ENCODE peak calls at places on chromosomes 4 and X, in nine cellular contexts. F, T, V, B, J, G, Z, C and I are unnamed samples.

GRCh38 chr4:98632258-98632657 is 26.2 kb downstream of the TSPAN5 start:
- DNase-seq in F (no peak), T (no peak), V (no peak), B (no peak), J (no peak), G (no peak), Z (no peak), C (no peak), I (no peak)

GRCh38 chr4:24642941-24643628 is 58.7 kb upstream of the DHX15 start:
- DNase-seq in F (no peak), T (peak; percentile 59), V (no peak), B (no peak), J (no peak), G (no peak), Z (no peak), C (no peak), I (no peak)

GRCh38 chr4:114334808-114335739 is 263.5 kb upstream of the UGT8 start:
- DNase-seq in F (no peak), T (no peak), V (no peak), B (no peak), J (no peak), G (no peak), Z (no peak), C (no peak), I (no peak)

GRCh38 chr4:1805493-1806222 is 12.6 kb downstream of the FGFR3 start:
- DNase-seq in F (no peak), T (no peak), V (no peak), B (no peak), J (no peak), G (no peak), Z (no peak), C (no peak), I (no peak)

GRCh38 chr4:76562161-76562560 is 127.1 kb downstream of the SHROOM3 start:
- DNase-seq in F (no peak), T (peak; percentile 61), V (no peak), B (no peak), J (no peak), G (no peak), Z (no peak), C (no peak), I (no peak)

GRCh38 chr4:101367201-101367600 is 19.9 kb upstream of the PPP3CA start:
- DNase-seq in F (no peak), T (peak; percentile 90), V (no peak), B (no peak), J (no peak), G (no peak), Z (no peak), C (no peak), I (no peak)

GRCh38 chr4:168028568-168028967 is 63.8 kb upstream of the ANXA10 start:
- DNase-seq in F (no peak), T (peak; percentile 40), V (no peak), B (no peak), J (no peak), G (no peak), Z (no peak), C (no peak), I (no peak)

GRCh38 chr4:100707786-100708185 is 190.0 kb upstream of the EMCN start:
- DNase-seq in F (no peak), T (no peak), V (no peak), B (no peak), J (no peak), G (no peak), Z (no peak), C (no peak), I (no peak)

GRCh38 chrX:39772057-39772832 is 325.5 kb downstream of the BCOR start:
- DNase-seq in F (no peak), T (peak; percentile 42), V (no peak), B (peak; percentile 30), J (peak; percentile 56), G (peak; percentile 19), Z (no peak), C (peak; percentile 29), I (no peak)

GRCh38 chrX:135340827-135341226 is 31.5 kb downstream of the ETDC start:
- DNase-seq in F (no peak), T (no peak), V (no peak), B (no peak), J (no peak), G (no peak), Z (no peak), C (no peak), I (no peak)

GRCh38 chrX:134026732-134027311 is 41.4 kb upstream of the GPC3 start:
- DNase-seq in F (no peak), T (peak; percentile 66), V (peak; percentile 53), B (no peak), J (peak; percentile 10), G (no peak), Z (peak; percentile 6), C (no peak), I (peak; percentile 51)

GRCh38 chr4:136505020-136505419 is 1027.3 kb downstream of the PCDH18 start:
- DNase-seq in F (no peak), T (peak; percentile 77), V (no peak), B (no peak), J (no peak), G (no peak), Z (no peak), C (no peak), I (no peak)

GRCh38 chrX:68917799-68918198 is 89.0 kb downstream of the EFNB1 start:
- DNase-seq in F (no peak), T (no peak), V (no peak), B (no peak), J (no peak), G (no peak), Z (no peak), C (no peak), I (no peak)

GRCh38 chr4:85938062-85938461 is 421.8 kb downstream of the MAPK10 start:
- DNase-seq in F (no peak), T (no peak), V (no peak), B (no peak), J (no peak), G (no peak), Z (no peak), C (no peak), I (no peak)

GRCh38 chrX:155065035-155065734 is 5.8 kb downstream of the CMC4 start:
- DNase-seq in F (no peak), T (peak; percentile 59), V (no peak), B (no peak), J (no peak), G (no peak), Z (no peak), C (no peak), I (no peak)

GRCh38 chr4:18227880-18228279 is 206.3 kb upstream of the LCORL start:
- DNase-seq in F (no peak), T (no peak), V (no peak), B (no peak), J (no peak), G (no peak), Z (no peak), C (no peak), I (no peak)

GRCh38 chrX:110026099-110026844 is 23.4 kb downstream of the TMEM164 start:
- DNase-seq in F (no peak), T (peak; percentile 91), V (no peak), B (no peak), J (no peak), G (no peak), Z (no peak), C (no peak), I (no peak)

GRCh38 chr4:74547042-74547441 is 102.1 kb downstream of the AREG start:
- DNase-seq in F (no peak), T (peak; percentile 49), V (no peak), B (no peak), J (no peak), G (no peak), Z (no peak), C (no peak), I (no peak)

GRCh38 chr4:7698586-7698985 is 241.1 kb downstream of the AFAP1 start:
- DNase-seq in F (no peak), T (no peak), V (no peak), B (no peak), J (no peak), G (no peak), Z (no peak), C (no peak), I (no peak)

GRCh38 chr4:41976775-41977516 is 4.6 kb upstream of the DCAF4L1 start:
- DNase-seq in F (no peak), T (no peak), V (no peak), B (no peak), J (no peak), G (no peak), Z (no peak), C (no peak), I (no peak)